ENCODE peak calls at places on chromosomes 13 and 19, in five cellular contexts. N is neural progenitor cell, I is cardiac muscle cell, B is spleen, J is psoas muscle. E is an unnamed sample.

GRCh38 chr13:42392706-42393572 is 121.0 kb downstream of the AKAP11 start:
- DNase-seq in J (no peak), B (no peak), I (no peak), N (no peak), E (no peak)

GRCh38 chr13:106151056-106151699 is 384.3 kb downstream of the EFNB2 start:
- DNase-seq in I (peak; percentile 92), J (no peak), B (no peak), N (peak; percentile 63), E (no peak)

GRCh38 chr13:41848435-41849255 is 112.3 kb downstream of the VWA8 start:
- DNase-seq in N (no peak), J (no peak), I (peak; percentile 56), B (no peak), E (no peak)

GRCh38 chr19:934865-935422 is 9.1 kb downstream of the ARID3A start:
- DNase-seq in B (peak; percentile 94), N (no peak), J (peak; percentile 89), I (peak; percentile 90), E (no peak)

GRCh38 chr13:73635166-73635787 is 498.9 kb downstream of the KLF12 start:
- DNase-seq in N (no peak), B (no peak), J (no peak), I (no peak), E (no peak)

GRCh38 chr13:68715651-68716050 is 1392.0 kb upstream of the ATXN8OS start:
- DNase-seq in N (no peak), B (no peak), I (no peak), J (no peak), E (no peak)

GRCh38 chr13:114059428-114059827 is 73.0 kb downstream of the RASA3 start:
- DNase-seq in J (no peak), B (no peak), I (no peak), N (no peak), E (no peak)

GRCh38 chr19:56956503-56957226 is 116.1 kb upstream of the PEG3 start:
- DNase-seq in J (no peak), B (no peak), I (no peak), N (no peak), E (no peak)

GRCh38 chr13:26629260-26629659 is 71.8 kb downstream of the WASF3 start:
- DNase-seq in I (peak; percentile 8), B (no peak), N (no peak), J (no peak), E (no peak)

GRCh38 chr19:42254083-42254849 is 662 bp downstream of the ERF start:
- DNase-seq in J (peak; percentile 72), N (peak; percentile 94), I (peak; percentile 66), B (peak; percentile 95), E (peak; percentile 68)

GRCh38 chr19:510606-511100 is 3.4 kb downstream of the TPGS1 start:
- DNase-seq in B (peak; percentile 97), I (peak; percentile 91), N (peak; percentile 94), J (peak; percentile 84), E (peak; percentile 90)

GRCh38 chr19:43229315-43229714 is 23.9 kb upstream of the PSG4 start:
- DNase-seq in J (no peak), N (no peak), B (no peak), I (peak; percentile 6), E (no peak)

GRCh38 chr13:21670883-21671792 is at the start of gene FGF9:
- DNase-seq in N (peak; percentile 96), I (peak; percentile 82), B (peak; percentile 95), J (peak; percentile 81), E (peak; percentile 74)

GRCh38 chr13:27522847-27523246 is 72.5 kb upstream of the MTIF3 start:
- DNase-seq in N (no peak), I (no peak), J (no peak), B (no peak), E (no peak)

GRCh38 chr13:76425930-76426329 is 460.3 kb downstream of the KCTD12 start:
- DNase-seq in I (peak; percentile 80), J (no peak), N (no peak), B (no peak), E (no peak)

GRCh38 chr13:26320766-26321165 is 66.8 kb downstream of the CDK8 start:
- DNase-seq in B (no peak), J (no peak), I (no peak), N (no peak), E (no peak)

GRCh38 chr13:50198508-50198907 is 183.3 kb downstream of the KCNRG start:
- DNase-seq in N (no peak), I (peak; percentile 83), B (no peak), J (no peak), E (no peak)

GRCh38 chr19:48330012-48330681 is 4.8 kb downstream of the EMP3 start:
- DNase-seq in I (no peak), J (peak; percentile 71), N (peak; percentile 93), B (peak; percentile 94), E (peak; percentile 86)

GRCh38 chr19:32717496-32717895 is 2.1 kb upstream of the TDRD12 start:
- DNase-seq in J (no peak), N (no peak), B (no peak), I (no peak), E (no peak)

GRCh38 chr19:51301266-51301665 is 10.2 kb upstream of the IGLON5 start:
- DNase-seq in B (no peak), J (no peak), I (no peak), N (no peak), E (no peak)

GRCh38 chr13:97921146-97921776 is 32.2 kb upstream of the IPO5 start:
- DNase-seq in B (no peak), I (peak; percentile 38), N (no peak), J (no peak), E (no peak)

GRCh38 chr13:90552702-90553101 is 794.8 kb upstream of the MIR17HG start:
- DNase-seq in I (no peak), N (no peak), B (no peak), J (no peak), E (no peak)

GRCh38 chr13:46149272-46150133 is 32.5 kb downstream of the LCP1 start:
- DNase-seq in J (no peak), I (no peak), N (no peak), B (no peak), E (no peak)

GRCh38 chr13:101298517-101298916 is 117.8 kb downstream of the NALCN start:
- DNase-seq in I (no peak), N (no peak), B (no peak), J (no peak), E (no peak)

GRCh38 chr19:7605490-7606222 is 10.0 kb downstream of the CAMSAP3 start:
- DNase-seq in J (no peak), B (no peak), N (peak; percentile 47), I (peak; percentile 38), E (no peak)

GRCh38 chr13:75870397-75870801 is 234.3 kb downstream of the LMO7 start:
- DNase-seq in N (peak; percentile 37), I (peak; percentile 38), J (no peak), B (no peak), E (peak; percentile 39)

GRCh38 chr13:50720856-50721663 is 122.4 kb downstream of the DLEU7 start:
- DNase-seq in J (no peak), I (no peak), N (no peak), B (no peak), E (no peak)

GRCh38 chr13:44267966-44268365 is 105.7 kb upstream of the SERP2 start:
- DNase-seq in I (peak; percentile 92), J (no peak), N (no peak), B (no peak), E (no peak)

GRCh38 chr13:44312898-44313551 is 60.6 kb upstream of the SERP2 start:
- DNase-seq in J (no peak), N (no peak), B (no peak), I (peak; percentile 64), E (no peak)

GRCh38 chr19:15812059-15812722 is 3.3 kb downstream of the OR10H1 start:
- DNase-seq in I (no peak), B (no peak), N (no peak), J (no peak), E (peak; percentile 32)

GRCh38 chr13:46850214-46850613 is 46.6 kb downstream of the HTR2A start:
- DNase-seq in B (no peak), J (no peak), I (no peak), N (no peak), E (no peak)

GRCh38 chr13:97843201-97843600 is 110.3 kb upstream of the IPO5 start:
- DNase-seq in J (no peak), N (no peak), I (no peak), B (no peak), E (no peak)

GRCh38 chr13:51287758-51288157 is 51.7 kb upstream of the SERPINE3 start:
- DNase-seq in J (no peak), B (no peak), N (no peak), I (no peak), E (no peak)

GRCh38 chr13:60170414-60170813 is 6.7 kb upstream of the DIAPH3 start:
- DNase-seq in J (no peak), N (no peak), I (no peak), B (no peak), E (no peak)

GRCh38 chr13:60165391-60166099 is 1.8 kb upstream of the DIAPH3 start:
- DNase-seq in N (no peak), B (no peak), I (peak; percentile 85), J (no peak), E (no peak)

GRCh38 chr13:60169239-60170031 is 5.7 kb upstream of the DIAPH3 start:
- DNase-seq in B (no peak), J (no peak), N (no peak), I (no peak), E (no peak)

GRCh38 chr13:60164490-60164889 is 762 bp upstream of the DIAPH3 start:
- DNase-seq in B (no peak), J (no peak), I (peak; percentile 50), N (peak; percentile 19), E (no peak)

GRCh38 chr13:60167121-60167520 is 3.4 kb upstream of the DIAPH3 start:
- DNase-seq in N (no peak), I (no peak), B (no peak), J (no peak), E (no peak)
- H3K27ac ChIP-seq in N (no peak overlapping the region), I (peak overlapping the region; percentile 98), B (no peak overlapping the region), J (no peak overlapping the region), E (no peak overlapping the region)

GRCh38 chr19:53466726-53467125 is 807 bp upstream of the ZNF813 start:
- DNase-seq in B (no peak), I (no peak), J (no peak), N (peak; percentile 7), E (no peak)
- H3K27me3 ChIP-seq in B (no peaks in the 10 kb centered on the region), I (no peaks in the 10 kb centered on the region), J (peaks cover 29% of the 10 kb centered on the region), N (no peaks in the 10 kb centered on the region), E (no peaks in the 10 kb centered on the region)

DNA sequence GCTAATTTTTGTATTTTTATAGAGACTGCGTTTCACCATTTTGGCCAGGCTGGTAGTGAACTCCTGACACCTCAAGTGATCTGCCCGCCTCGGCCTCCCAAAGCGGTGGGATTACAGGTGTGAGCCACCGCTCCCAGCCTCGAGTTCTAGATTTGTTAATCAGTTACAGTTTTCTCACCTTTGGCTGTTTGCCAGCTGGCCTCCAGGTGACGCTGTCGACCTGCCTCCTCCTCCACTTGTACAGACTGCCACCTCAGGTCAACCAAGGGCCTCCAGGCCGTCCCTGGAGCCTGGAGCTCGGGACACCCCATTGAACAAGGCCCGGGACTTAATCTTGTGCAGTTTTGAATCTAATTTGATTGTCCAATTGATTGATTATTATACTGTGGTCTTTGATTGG is 45.5 kb downstream of the IER2 start:
- DNase-seq in J (no peak), N (peak; percentile 79), B (peak; percentile 85), I (no peak), E (peak; percentile 48)
- TF ChIP-seq CTCF in J (no peak), N (peak; percentile 89), B (peak; percentile 45), I (no peak), E (peak; percentile 59)

DNA sequence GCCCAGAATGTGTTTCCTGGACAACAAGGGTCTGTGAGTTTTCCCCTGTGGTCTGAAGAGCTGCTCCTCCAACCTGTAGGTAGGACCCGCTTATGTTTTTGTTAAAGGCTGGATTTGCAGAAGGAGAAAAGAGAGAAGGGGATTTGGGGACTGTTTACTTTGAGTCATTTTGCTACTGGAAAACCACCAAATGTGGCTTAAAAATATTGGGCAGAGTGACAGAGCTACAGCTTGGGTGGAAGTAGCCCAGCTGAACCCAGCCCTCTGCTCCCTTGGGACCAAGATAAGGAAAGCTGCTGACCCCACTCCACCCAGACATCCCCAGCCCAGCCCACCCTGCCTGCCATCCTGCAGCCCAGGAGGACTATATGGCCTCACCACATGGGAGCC is 40.0 kb downstream of the TNFRSF19 start:
- DNase-seq in B (no peak), J (no peak), N (no peak), I (no peak), E (no peak)
- H3K27ac ChIP-seq in B (peak overlapping the region; percentile 78), J (no peak overlapping the region), N (no peak overlapping the region), I (no peak overlapping the region), E (no peak overlapping the region)